ENCODE peak calls at places on chromosome 21, in six cellular contexts. Y is aorta, X is breast epithelium, B is choroid plexus epithelial cell, L is OCI-LY7, K is mammary epithelial cell. Q is an unnamed sample.

GRCh38 chr21:45517249-45518065 is 24.8 kb downstream of the SLC19A1 start:
- DNase-seq in Y (peak), X (no peak), B (peak), L (no peak), K (no peak), Q (no peak)

GRCh38 chr21:36478941-36479340 is 981 bp downstream of the CLDN14 start:
- DNase-seq in Y (no peak), X (no peak), B (no peak), L (no peak), K (no peak), Q (no peak)

GRCh38 chr21:43726686-43727570 is 8.0 kb downstream of the PDXK start:
- DNase-seq in Y (peak), X (peak), B (no peak), L (no peak), K (no peak), Q (no peak)

GRCh38 chr21:37000381-37000780 is 6.1 kb upstream of the RIPPLY3 start:
- DNase-seq in Y (no peak), X (no peak), B (peak), L (no peak), K (no peak), Q (no peak)

GRCh38 chr21:45818904-45819285 is 162.7 kb upstream of the COL6A1 start:
- DNase-seq in Y (no peak), X (no peak), B (peak), L (no peak), K (peak), Q (no peak)

GRCh38 chr21:45531393-45532215 is 10.6 kb downstream of the SLC19A1 start:
- DNase-seq in Y (peak), X (no peak), B (no peak), L (no peak), K (no peak), Q (no peak)

GRCh38 chr21:27646691-27647090 is 679.8 kb upstream of the ADAMTS5 start:
- DNase-seq in Y (no peak), X (no peak), B (no peak), L (no peak), K (peak), Q (no peak)

GRCh38 chr21:36282568-36283230 is 37.3 kb upstream of the MORC3 start:
- DNase-seq in Y (no peak), X (no peak), B (peak), L (no peak), K (peak), Q (no peak)

GRCh38 chr21:25369524-25370300 is 237.6 kb downstream of the MRPL39 start:
- DNase-seq in Y (no peak), X (no peak), B (peak), L (no peak), K (no peak), Q (no peak)

GRCh38 chr21:40512590-40512989 is 334.4 kb downstream of the DSCAM start:
- DNase-seq in Y (no peak), X (no peak), B (no peak), L (peak), K (no peak), Q (peak)

GRCh38 chr21:45607021-45607921 is 36.3 kb upstream of the PCBP3 start:
- DNase-seq in Y (peak), X (no peak), B (peak), L (no peak), K (no peak), Q (no peak)

GRCh38 chr21:43702785-43703067 is 16.2 kb upstream of the PDXK start:
- DNase-seq in Y (no peak), X (no peak), B (no peak), L (no peak), K (no peak), Q (no peak)

GRCh38 chr21:36542312-36543101 is 62.6 kb upstream of the CLDN14 start:
- DNase-seq in Y (no peak), X (no peak), B (peak), L (peak), K (no peak), Q (no peak)

GRCh38 chr21:15472641-15473040 is 257.1 kb upstream of the USP25 start:
- DNase-seq in Y (no peak), X (no peak), B (no peak), L (no peak), K (peak), Q (no peak)

GRCh38 chr21:44958471-44959191 is 18.8 kb downstream of the SLX9 start:
- DNase-seq in Y (peak), X (peak), B (peak), L (no peak), K (no peak), Q (no peak)

GRCh38 chr21:36642777-36643176 is 56.1 kb upstream of the SIM2 start:
- DNase-seq in Y (no peak), X (no peak), B (no peak), L (no peak), K (no peak), Q (no peak)

GRCh38 chr21:43634618-43635017 is 24.7 kb downstream of the HSF2BP start:
- DNase-seq in Y (no peak), X (no peak), B (no peak), L (no peak), K (no peak), Q (no peak)

GRCh38 chr21:45073301-45074047 is 906 bp upstream of the ADARB1 start:
- DNase-seq in Y (peak), X (peak), B (no peak), L (peak), K (no peak), Q (no peak)

GRCh38 chr21:35026617-35027557 is 22.2 kb downstream of the RUNX1 start:
- DNase-seq in Y (peak), X (no peak), B (peak), L (peak), K (no peak), Q (peak)

GRCh38 chr21:45512626-45513002 is 29.6 kb downstream of the SLC19A1 start:
- DNase-seq in Y (peak), X (no peak), B (no peak), L (no peak), K (no peak), Q (no peak)

GRCh38 chr21:37358392-37358791 is 8.2 kb upstream of the DYRK1A start:
- DNase-seq in Y (no peak), X (no peak), B (no peak), L (no peak), K (peak), Q (peak)

GRCh38 chr21:45590246-45590725 is 48.0 kb upstream of the SLC19A1 start:
- DNase-seq in Y (peak), X (no peak), B (peak), L (peak), K (peak), Q (no peak)

GRCh38 chr21:46048926-46049889 is 48.7 kb upstream of the COL6A2 start:
- DNase-seq in Y (peak), X (peak), B (peak), L (no peak), K (peak), Q (no peak)

GRCh38 chr21:25898671-25899070 is 163.9 kb downstream of the GABPA start:
- DNase-seq in Y (no peak), X (no peak), B (peak), L (no peak), K (no peak), Q (no peak)

GRCh38 chr21:41926068-41926806 is 27.6 kb downstream of the C2CD2 start:
- DNase-seq in Y (no peak), X (no peak), B (peak), L (peak), K (peak), Q (peak)

GRCh38 chr21:41921089-41921819 is 32.6 kb downstream of the C2CD2 start:
- DNase-seq in Y (no peak), X (peak), B (no peak), L (peak), K (no peak), Q (no peak)

GRCh38 chr21:41924355-41924754 is 29.5 kb downstream of the C2CD2 start:
- DNase-seq in Y (no peak), X (no peak), B (peak), L (no peak), K (no peak), Q (no peak)

GRCh38 chr21:41926807-41927171 is 27.0 kb downstream of the C2CD2 start:
- DNase-seq in Y (no peak), X (no peak), B (no peak), L (no peak), K (no peak), Q (no peak)

DNA sequence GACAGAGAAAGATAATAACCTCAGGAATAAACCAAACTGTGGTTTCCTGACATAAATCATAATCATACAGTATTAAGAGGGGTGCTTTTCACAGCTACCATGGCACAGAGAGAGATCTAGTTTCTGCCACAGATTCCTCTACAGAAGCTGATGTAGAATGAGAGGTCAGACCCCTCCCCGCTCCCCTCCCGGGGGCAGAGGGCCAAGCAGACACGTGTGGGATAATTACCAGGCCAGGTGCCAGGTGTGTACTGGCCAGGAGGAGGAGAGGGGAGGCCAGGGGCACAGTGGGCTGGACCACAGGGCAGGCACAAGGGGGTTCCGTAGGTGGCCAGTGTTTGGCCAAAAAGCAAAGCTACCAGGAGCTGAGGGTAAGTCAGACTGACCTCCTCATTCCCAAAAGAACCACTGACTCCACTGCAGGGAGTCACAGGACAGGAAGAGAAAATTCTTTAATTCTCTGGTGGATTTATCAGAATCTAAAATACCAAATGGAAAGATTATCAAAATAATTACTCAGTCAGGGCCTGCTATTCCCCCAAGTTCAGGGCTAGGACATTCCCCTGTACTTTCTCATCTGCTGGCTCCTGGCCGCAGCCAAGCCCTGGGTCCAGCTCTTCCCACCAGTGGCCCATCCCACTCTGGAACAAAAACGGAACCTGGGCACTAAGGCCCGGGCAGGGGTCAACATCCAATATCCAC is 30.0 kb downstream of the C2CD2 start:
- DNase-seq in Y (peak), X (no peak), B (peak), L (no peak), K (no peak), Q (peak)
- H3K4me3 ChIP-seq in Y (no peak), X (peak), B (no peak), L (peak), K (peak), Q (no peak)

GRCh38 chr21:33026878-33027400 is 1.2 kb downstream of the OLIG2 start:
- DNase-seq in Y (peak), X (no peak), B (no peak), L (no peak), K (no peak), Q (no peak)

GRCh38 chr21:33026299-33026858 is 644 bp downstream of the OLIG2 start:
- DNase-seq in Y (no peak), X (no peak), B (no peak), L (no peak), K (no peak), Q (no peak)

GRCh38 chr21:33024278-33025103 is 1.2 kb upstream of the OLIG2 start:
- DNase-seq in Y (no peak), X (no peak), B (no peak), L (no peak), K (no peak), Q (no peak)

GRCh38 chr21:33025106-33025470 is 647 bp upstream of the OLIG2 start:
- DNase-seq in Y (no peak), X (no peak), B (no peak), L (no peak), K (no peak), Q (no peak)

GRCh38 chr21:33025471-33026298 is at the start of gene OLIG2:
- DNase-seq in Y (no peak), X (no peak), B (no peak), L (no peak), K (no peak), Q (no peak)
- H3K4me3 ChIP-seq in Y (no peak), X (peak), B (no peak), L (no peak), K (no peak), Q (no peak)

GRCh38 chr21:32389337-32390015 is 3.3 kb downstream of the URB1 start:
- DNase-seq in Y (no peak), X (no peak), B (peak), L (no peak), K (no peak), Q (no peak)
- H3K4me3 ChIP-seq in Y (no peak), X (no peak), B (no peak), L (no peak), K (no peak), Q (no peak)

DNA sequence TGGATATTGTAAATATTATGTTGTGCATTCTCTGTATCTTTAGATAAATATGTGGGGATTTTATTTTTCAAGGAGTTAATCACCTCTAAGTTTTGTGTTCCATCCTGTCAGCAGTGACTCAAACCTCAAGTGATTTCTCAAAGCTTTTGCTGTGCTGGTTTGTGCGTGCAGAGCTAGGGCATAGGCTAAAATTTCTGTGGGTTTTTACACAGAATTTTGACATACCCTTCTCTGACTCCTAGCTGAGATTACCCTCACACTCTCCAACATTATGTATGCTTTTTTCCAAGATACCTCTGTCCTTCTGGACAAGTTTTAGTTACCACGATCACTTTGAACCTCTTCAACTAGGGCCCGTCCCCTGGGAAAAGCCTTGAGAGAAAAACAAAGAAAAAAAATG is 384.9 kb downstream of the NCAM2 start:
- DNase-seq in Y (no peak), X (no peak), B (peak), L (no peak), K (no peak), Q (no peak)
- H3K4me3 ChIP-seq in Y (no peak), X (no peak), B (no peak), L (no peak), K (no peak), Q (no peak)